ENCODE peak calls at places on chromosomes 2 and 18, in nine cellular contexts. One of them, this sample, is unnamed. For H3K4me1, the result is how much of the 10 kb centered on the place peaks cover.

GRCh38 chr18:13237073-13237472 is 18.5 kb downstream of the LDLRAD4 start:
- DNase-seq in A549: no peak
- DNase-seq in OCI-LY7: no peak
- DNase-seq in PC-9: no peak
- DNase-seq in body of pancreas: no peak
- DNase-seq in gastrocnemius medialis: no peak
- DNase-seq in fibroblast of lung: no peak
- DNase-seq in tibial artery: peak
- DNase-seq in breast epithelium: peak
- DNase-seq in this sample: peak

GRCh38 chr2:16392647-16393482 is 272.8 kb downstream of the CYRIA start:
- DNase-seq in A549: no peak
- DNase-seq in OCI-LY7: no peak
- DNase-seq in PC-9: no peak
- DNase-seq in body of pancreas: peak
- DNase-seq in gastrocnemius medialis: no peak
- DNase-seq in fibroblast of lung: no peak
- DNase-seq in tibial artery: no peak
- DNase-seq in breast epithelium: no peak
- DNase-seq in this sample: no peak

GRCh38 chr2:238852186-238852869 is 4.4 kb downstream of the TWIST2 start:
- DNase-seq in A549: no peak
- DNase-seq in OCI-LY7: no peak
- DNase-seq in PC-9: no peak
- DNase-seq in body of pancreas: no peak
- DNase-seq in gastrocnemius medialis: no peak
- DNase-seq in fibroblast of lung: peak
- DNase-seq in tibial artery: no peak
- DNase-seq in breast epithelium: no peak
- DNase-seq in this sample: no peak

GRCh38 chr2:220665108-220665471 is 907.0 kb downstream of the EPHA4 start:
- DNase-seq in A549: no peak
- DNase-seq in OCI-LY7: no peak
- DNase-seq in PC-9: no peak
- DNase-seq in body of pancreas: no peak
- DNase-seq in gastrocnemius medialis: no peak
- DNase-seq in fibroblast of lung: no peak
- DNase-seq in tibial artery: no peak
- DNase-seq in breast epithelium: no peak
- DNase-seq in this sample: no peak

GRCh38 chr2:120942658-120943057 is 207.0 kb downstream of the GLI2 start:
- DNase-seq in A549: no peak
- DNase-seq in OCI-LY7: no peak
- DNase-seq in PC-9: no peak
- DNase-seq in body of pancreas: no peak
- DNase-seq in gastrocnemius medialis: no peak
- DNase-seq in fibroblast of lung: no peak
- DNase-seq in tibial artery: no peak
- DNase-seq in breast epithelium: no peak
- DNase-seq in this sample: no peak

GRCh38 chr2:18630101-18630500 is 40.7 kb upstream of the NT5C1B start:
- DNase-seq in A549: no peak
- DNase-seq in OCI-LY7: no peak
- DNase-seq in PC-9: peak
- DNase-seq in body of pancreas: no peak
- DNase-seq in gastrocnemius medialis: no peak
- DNase-seq in fibroblast of lung: peak
- DNase-seq in tibial artery: no peak
- DNase-seq in breast epithelium: no peak
- DNase-seq in this sample: no peak

GRCh38 chr2:168593713-168594112 is 137.6 kb downstream of the CERS6 start:
- DNase-seq in A549: no peak
- DNase-seq in OCI-LY7: no peak
- DNase-seq in PC-9: no peak
- DNase-seq in body of pancreas: no peak
- DNase-seq in gastrocnemius medialis: no peak
- DNase-seq in fibroblast of lung: no peak
- DNase-seq in tibial artery: no peak
- DNase-seq in breast epithelium: no peak
- DNase-seq in this sample: no peak

GRCh38 chr2:28613616-28614501 is 118.0 kb downstream of the PLB1 start:
- DNase-seq in A549: no peak
- DNase-seq in OCI-LY7: no peak
- DNase-seq in PC-9: peak
- DNase-seq in body of pancreas: peak
- DNase-seq in gastrocnemius medialis: no peak
- DNase-seq in fibroblast of lung: peak
- DNase-seq in tibial artery: no peak
- DNase-seq in breast epithelium: peak
- DNase-seq in this sample: no peak

GRCh38 chr2:234241656-234242445 is 191.3 kb downstream of the SPP2 start:
- DNase-seq in A549: peak
- DNase-seq in OCI-LY7: no peak
- DNase-seq in PC-9: peak
- DNase-seq in body of pancreas: no peak
- DNase-seq in gastrocnemius medialis: no peak
- DNase-seq in fibroblast of lung: peak
- DNase-seq in tibial artery: no peak
- DNase-seq in breast epithelium: no peak
- DNase-seq in this sample: no peak

GRCh38 chr2:45968946-45969584 is 317.6 kb downstream of the PRKCE start:
- DNase-seq in A549: no peak
- DNase-seq in OCI-LY7: no peak
- DNase-seq in PC-9: no peak
- DNase-seq in body of pancreas: no peak
- DNase-seq in gastrocnemius medialis: no peak
- DNase-seq in fibroblast of lung: peak
- DNase-seq in tibial artery: no peak
- DNase-seq in breast epithelium: no peak
- DNase-seq in this sample: no peak

GRCh38 chr2:102618452-102619413 is 620 bp upstream of the SLC9A2 start:
- DNase-seq in A549: peak
- DNase-seq in OCI-LY7: no peak
- DNase-seq in PC-9: peak
- DNase-seq in body of pancreas: peak
- DNase-seq in gastrocnemius medialis: peak
- DNase-seq in fibroblast of lung: peak
- DNase-seq in tibial artery: no peak
- DNase-seq in breast epithelium: no peak
- DNase-seq in this sample: no peak

GRCh38 chr18:48052845-48053244 is 122.4 kb upstream of the SMAD2 start:
- DNase-seq in A549: no peak
- DNase-seq in OCI-LY7: no peak
- DNase-seq in PC-9: no peak
- DNase-seq in body of pancreas: no peak
- DNase-seq in gastrocnemius medialis: no peak
- DNase-seq in fibroblast of lung: no peak
- DNase-seq in tibial artery: no peak
- DNase-seq in breast epithelium: no peak
- DNase-seq in this sample: no peak

GRCh38 chr18:55048892-55049291 is 89.6 kb upstream of the CCDC68 start:
- DNase-seq in A549: peak
- DNase-seq in OCI-LY7: no peak
- DNase-seq in PC-9: peak
- DNase-seq in body of pancreas: no peak
- DNase-seq in gastrocnemius medialis: no peak
- DNase-seq in fibroblast of lung: peak
- DNase-seq in tibial artery: no peak
- DNase-seq in breast epithelium: no peak
- DNase-seq in this sample: no peak

GRCh38 chr2:183025993-183026392 is 12.3 kb downstream of the NCKAP1 start:
- DNase-seq in A549: no peak
- DNase-seq in OCI-LY7: no peak
- DNase-seq in PC-9: no peak
- DNase-seq in body of pancreas: no peak
- DNase-seq in gastrocnemius medialis: no peak
- DNase-seq in fibroblast of lung: no peak
- DNase-seq in tibial artery: no peak
- DNase-seq in breast epithelium: no peak
- DNase-seq in this sample: no peak

GRCh38 chr2:50396301-50396637 is 635.7 kb downstream of the NRXN1 start:
- DNase-seq in A549: no peak
- DNase-seq in OCI-LY7: no peak
- DNase-seq in PC-9: no peak
- DNase-seq in body of pancreas: no peak
- DNase-seq in gastrocnemius medialis: no peak
- DNase-seq in fibroblast of lung: no peak
- DNase-seq in tibial artery: no peak
- DNase-seq in breast epithelium: no peak
- DNase-seq in this sample: no peak

GRCh38 chr2:98448441-98449145 is 3.9 kb downstream of the INPP4A start:
- DNase-seq in A549: no peak
- DNase-seq in OCI-LY7: no peak
- DNase-seq in PC-9: no peak
- DNase-seq in body of pancreas: no peak
- DNase-seq in gastrocnemius medialis: no peak
- DNase-seq in fibroblast of lung: no peak
- DNase-seq in tibial artery: no peak
- DNase-seq in breast epithelium: no peak
- DNase-seq in this sample: no peak
- H3K4me1 ChIP-seq in A549: under half
- H3K4me1 ChIP-seq in OCI-LY7: under half
- H3K4me1 ChIP-seq in PC-9: under half
- H3K4me1 ChIP-seq in body of pancreas: under half
- H3K4me1 ChIP-seq in gastrocnemius medialis: under half
- H3K4me1 ChIP-seq in fibroblast of lung: under half
- H3K4me1 ChIP-seq in tibial artery: under half
- H3K4me1 ChIP-seq in breast epithelium: under half
- H3K4me1 ChIP-seq in this sample: under half

DNA sequence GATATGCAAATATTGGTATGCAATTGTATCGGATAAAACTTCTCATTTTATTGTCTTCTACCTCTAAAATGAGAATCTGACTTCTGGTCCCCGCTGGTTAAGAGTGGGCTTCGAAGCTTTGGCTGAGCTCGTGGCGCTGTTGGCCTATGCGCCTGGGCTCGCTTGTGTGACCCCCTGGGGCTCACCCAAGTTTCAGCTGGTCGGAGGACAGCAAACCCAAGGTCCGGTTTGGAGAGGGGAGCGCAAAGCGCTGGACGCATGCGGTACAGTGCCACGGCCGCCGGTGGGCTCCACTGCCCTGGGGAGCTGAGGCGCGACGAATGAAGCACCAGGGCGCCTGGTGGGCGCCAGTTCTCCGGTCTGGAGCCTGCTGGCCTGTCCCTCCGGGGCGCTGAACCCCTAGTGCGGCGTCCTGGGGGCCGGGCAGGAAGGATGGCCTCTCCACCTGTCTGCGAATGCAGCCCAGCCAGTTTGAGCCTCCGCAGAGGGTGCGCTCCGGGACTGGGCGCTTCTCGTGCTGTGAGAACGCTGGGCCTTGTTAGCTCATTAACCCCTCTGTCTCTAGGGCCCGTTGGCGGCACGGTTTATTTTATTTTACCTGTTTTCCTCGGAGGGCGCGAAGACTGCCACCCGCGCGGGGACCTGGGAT is 10.3 kb downstream of the MEIS1 start:
- DNase-seq in A549: no peak
- DNase-seq in OCI-LY7: no peak
- DNase-seq in PC-9: no peak
- DNase-seq in body of pancreas: peak
- DNase-seq in gastrocnemius medialis: no peak
- DNase-seq in fibroblast of lung: peak
- DNase-seq in tibial artery: no peak
- DNase-seq in breast epithelium: no peak
- DNase-seq in this sample: no peak
- TF ChIP-seq CTCF in A549: no peak
- TF ChIP-seq CTCF in OCI-LY7: no peak
- TF ChIP-seq CTCF in PC-9: no peak
- TF ChIP-seq CTCF in body of pancreas: peak
- TF ChIP-seq CTCF in gastrocnemius medialis: no peak
- TF ChIP-seq CTCF in fibroblast of lung: no peak
- TF ChIP-seq CTCF in tibial artery: no peak
- TF ChIP-seq CTCF in breast epithelium: no peak
- TF ChIP-seq CTCF in this sample: peak

DNA sequence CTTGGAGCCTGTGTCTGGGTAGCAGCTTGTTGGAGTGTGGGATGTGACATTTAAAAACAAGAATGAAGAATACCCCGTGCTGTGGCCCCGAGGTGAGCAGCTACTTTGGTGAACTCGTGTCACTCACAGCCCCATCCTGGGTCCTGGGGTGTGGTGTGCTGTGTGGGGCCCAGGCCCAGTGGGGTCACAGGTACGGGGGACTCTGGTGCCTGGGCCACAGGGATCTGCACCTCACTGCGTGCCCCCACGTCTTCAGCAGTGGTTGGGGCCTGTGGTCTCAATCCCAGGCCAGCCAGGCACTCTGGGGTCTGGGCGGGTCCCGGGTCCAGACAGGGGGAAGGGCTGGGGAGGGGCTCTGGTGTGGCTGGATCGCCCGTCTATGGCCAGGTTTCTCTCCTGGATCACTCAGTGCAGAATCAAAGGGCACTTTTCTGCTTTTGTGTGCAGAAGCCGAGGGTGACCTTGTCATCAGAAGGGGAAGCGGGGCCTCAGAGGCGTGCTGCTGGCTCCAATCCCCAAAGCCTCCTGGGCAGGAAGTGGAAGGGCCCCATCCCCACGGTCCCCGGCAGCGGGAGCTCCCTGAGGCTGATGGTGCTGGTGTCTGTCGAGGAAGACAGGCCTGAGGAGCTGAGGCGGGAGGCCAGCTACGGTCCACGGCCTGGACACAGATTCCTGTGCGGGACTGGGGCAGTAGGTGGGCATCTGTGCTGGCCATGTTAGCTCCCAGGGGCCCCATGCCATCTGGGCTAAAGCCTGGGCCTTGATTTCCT is 1.4 kb downstream of the GPR35 start:
- DNase-seq in A549: no peak
- DNase-seq in OCI-LY7: no peak
- DNase-seq in PC-9: no peak
- DNase-seq in body of pancreas: no peak
- DNase-seq in gastrocnemius medialis: peak
- DNase-seq in fibroblast of lung: no peak
- DNase-seq in tibial artery: peak
- DNase-seq in breast epithelium: no peak
- DNase-seq in this sample: peak
- H3K4me1 ChIP-seq in A549: under half
- H3K4me1 ChIP-seq in OCI-LY7: under half
- H3K4me1 ChIP-seq in PC-9: under half
- H3K4me1 ChIP-seq in body of pancreas: under half
- H3K4me1 ChIP-seq in gastrocnemius medialis: under half
- H3K4me1 ChIP-seq in fibroblast of lung: under half
- H3K4me1 ChIP-seq in tibial artery: under half
- H3K4me1 ChIP-seq in breast epithelium: under half
- H3K4me1 ChIP-seq in this sample: under half

GRCh38 chr2:59770651-59771050 is 782.8 kb downstream of the BCL11A start:
- DNase-seq in A549: no peak
- DNase-seq in OCI-LY7: no peak
- DNase-seq in PC-9: no peak
- DNase-seq in body of pancreas: no peak
- DNase-seq in gastrocnemius medialis: no peak
- DNase-seq in fibroblast of lung: no peak
- DNase-seq in tibial artery: no peak
- DNase-seq in breast epithelium: no peak
- DNase-seq in this sample: no peak

GRCh38 chr2:59776726-59777008 is 776.8 kb downstream of the BCL11A start:
- DNase-seq in A549: no peak
- DNase-seq in OCI-LY7: no peak
- DNase-seq in PC-9: no peak
- DNase-seq in body of pancreas: no peak
- DNase-seq in gastrocnemius medialis: no peak
- DNase-seq in fibroblast of lung: no peak
- DNase-seq in tibial artery: no peak
- DNase-seq in breast epithelium: no peak
- DNase-seq in this sample: no peak

GRCh38 chr2:59777120-59777519 is 776.3 kb downstream of the BCL11A start:
- DNase-seq in A549: no peak
- DNase-seq in OCI-LY7: no peak
- DNase-seq in PC-9: no peak
- DNase-seq in body of pancreas: no peak
- DNase-seq in gastrocnemius medialis: no peak
- DNase-seq in fibroblast of lung: no peak
- DNase-seq in tibial artery: no peak
- DNase-seq in breast epithelium: no peak
- DNase-seq in this sample: no peak

GRCh38 chr2:59774821-59775463 is 778.5 kb downstream of the BCL11A start:
- DNase-seq in A549: no peak
- DNase-seq in OCI-LY7: no peak
- DNase-seq in PC-9: no peak
- DNase-seq in body of pancreas: no peak
- DNase-seq in gastrocnemius medialis: no peak
- DNase-seq in fibroblast of lung: no peak
- DNase-seq in tibial artery: no peak
- DNase-seq in breast epithelium: no peak
- DNase-seq in this sample: no peak
- TF ChIP-seq CTCF in A549: no peak
- TF ChIP-seq CTCF in OCI-LY7: peak
- TF ChIP-seq CTCF in PC-9: no peak
- TF ChIP-seq CTCF in body of pancreas: no peak
- TF ChIP-seq CTCF in gastrocnemius medialis: no peak
- TF ChIP-seq CTCF in fibroblast of lung: no peak
- TF ChIP-seq CTCF in tibial artery: no peak
- TF ChIP-seq CTCF in breast epithelium: no peak
- TF ChIP-seq CTCF in this sample: no peak